ENCODE peak calls at places on chromosomes 16 and 17, in five cellular contexts. One of them, this sample, is unnamed. For H3K4me1, the result is how much of the 10 kb centered on the place peaks cover.

GRCh38 chr16:1533443-1533951 is at the start of gene TMEM204:
- DNase-seq in iPS DF 6.9: no peak
- DNase-seq in mammary epithelial cell: no peak
- DNase-seq in right lobe of liver: no peak
- DNase-seq in colonic mucosa: peak
- DNase-seq in this sample: no peak

GRCh38 chr17:74006366-74006765 is 197.1 kb upstream of the RPL38 start:
- DNase-seq in iPS DF 6.9: no peak
- DNase-seq in colonic mucosa: no peak
- DNase-seq in mammary epithelial cell: no peak
- DNase-seq in right lobe of liver: no peak
- DNase-seq in this sample: no peak

GRCh38 chr16:79707867-79708266 is 107.3 kb upstream of the MAF start:
- DNase-seq in iPS DF 6.9: no peak
- DNase-seq in right lobe of liver: no peak
- DNase-seq in colonic mucosa: peak
- DNase-seq in mammary epithelial cell: peak
- DNase-seq in this sample: no peak

GRCh38 chr16:66226762-66227161 is 139.7 kb upstream of the CDH5 start:
- DNase-seq in right lobe of liver: no peak
- DNase-seq in mammary epithelial cell: no peak
- DNase-seq in colonic mucosa: no peak
- DNase-seq in iPS DF 6.9: no peak
- DNase-seq in this sample: no peak

GRCh38 chr17:70624208-70624607 is 454.9 kb downstream of the KCNJ2 start:
- DNase-seq in mammary epithelial cell: no peak
- DNase-seq in colonic mucosa: no peak
- DNase-seq in right lobe of liver: no peak
- DNase-seq in iPS DF 6.9: no peak
- DNase-seq in this sample: no peak

GRCh38 chr17:59504821-59505220 is 60.6 kb upstream of the DHX40 start:
- DNase-seq in iPS DF 6.9: no peak
- DNase-seq in colonic mucosa: no peak
- DNase-seq in right lobe of liver: no peak
- DNase-seq in mammary epithelial cell: no peak
- DNase-seq in this sample: no peak

GRCh38 chr17:9575381-9576072 is at the start of gene STX8:
- DNase-seq in iPS DF 6.9: peak
- DNase-seq in mammary epithelial cell: peak
- DNase-seq in right lobe of liver: peak
- DNase-seq in colonic mucosa: peak
- DNase-seq in this sample: peak

GRCh38 chr17:61423967-61424649 is 24.5 kb downstream of the TBX2 start:
- DNase-seq in colonic mucosa: no peak
- DNase-seq in iPS DF 6.9: no peak
- DNase-seq in right lobe of liver: no peak
- DNase-seq in mammary epithelial cell: no peak
- DNase-seq in this sample: no peak

GRCh38 chr17:64276961-64277505 is 14.0 kb upstream of the TEX2 start:
- DNase-seq in mammary epithelial cell: no peak
- DNase-seq in right lobe of liver: no peak
- DNase-seq in iPS DF 6.9: no peak
- DNase-seq in colonic mucosa: no peak
- DNase-seq in this sample: no peak

GRCh38 chr17:43905985-43906852 is 1.1 kb downstream of the MPP2 start:
- DNase-seq in mammary epithelial cell: no peak
- DNase-seq in iPS DF 6.9: no peak
- DNase-seq in right lobe of liver: no peak
- DNase-seq in colonic mucosa: peak
- DNase-seq in this sample: peak

GRCh38 chr16:25135239-25135878 is 23.8 kb downstream of the LCMT1 start:
- DNase-seq in colonic mucosa: peak
- DNase-seq in right lobe of liver: no peak
- DNase-seq in iPS DF 6.9: no peak
- DNase-seq in mammary epithelial cell: peak
- DNase-seq in this sample: no peak

GRCh38 chr16:75222271-75222783 is 3.5 kb downstream of the CTRB1 start:
- DNase-seq in iPS DF 6.9: no peak
- DNase-seq in mammary epithelial cell: no peak
- DNase-seq in colonic mucosa: no peak
- DNase-seq in right lobe of liver: no peak
- DNase-seq in this sample: no peak

GRCh38 chr17:40912506-40913220 is 24.8 kb downstream of the KRT23 start:
- DNase-seq in right lobe of liver: no peak
- DNase-seq in colonic mucosa: no peak
- DNase-seq in iPS DF 6.9: no peak
- DNase-seq in mammary epithelial cell: no peak
- DNase-seq in this sample: no peak

GRCh38 chr17:37206299-37206698 is 169.5 kb upstream of the C17orf78 start:
- DNase-seq in right lobe of liver: no peak
- DNase-seq in mammary epithelial cell: no peak
- DNase-seq in colonic mucosa: no peak
- DNase-seq in iPS DF 6.9: no peak
- DNase-seq in this sample: no peak

GRCh38 chr17:37405955-37406634 is 541 bp downstream of the ACACA start:
- DNase-seq in right lobe of liver: no peak
- DNase-seq in mammary epithelial cell: peak
- DNase-seq in iPS DF 6.9: no peak
- DNase-seq in colonic mucosa: no peak
- DNase-seq in this sample: peak

GRCh38 chr17:16463341-16464000 is 28.5 kb downstream of the LRRC75A start:
- DNase-seq in colonic mucosa: peak
- DNase-seq in iPS DF 6.9: no peak
- DNase-seq in mammary epithelial cell: peak
- DNase-seq in right lobe of liver: no peak
- DNase-seq in this sample: no peak

GRCh38 chr17:49913226-49914095 is 55.5 kb upstream of the DLX4 start:
- DNase-seq in iPS DF 6.9: no peak
- DNase-seq in right lobe of liver: no peak
- DNase-seq in mammary epithelial cell: peak
- DNase-seq in colonic mucosa: no peak
- DNase-seq in this sample: no peak

GRCh38 chr17:50062323-50063243 is 6.7 kb downstream of the ITGA3 start:
- DNase-seq in mammary epithelial cell: peak
- DNase-seq in iPS DF 6.9: no peak
- DNase-seq in colonic mucosa: peak
- DNase-seq in right lobe of liver: no peak
- DNase-seq in this sample: no peak

GRCh38 chr17:15157051-15157450 is 108.1 kb downstream of the PMP22 start:
- DNase-seq in iPS DF 6.9: no peak
- DNase-seq in mammary epithelial cell: no peak
- DNase-seq in colonic mucosa: no peak
- DNase-seq in right lobe of liver: no peak
- DNase-seq in this sample: no peak

GRCh38 chr17:55825213-55825612 is 74.4 kb downstream of the PCTP start:
- DNase-seq in iPS DF 6.9: no peak
- DNase-seq in mammary epithelial cell: peak
- DNase-seq in right lobe of liver: no peak
- DNase-seq in colonic mucosa: no peak
- DNase-seq in this sample: no peak

GRCh38 chr16:53865492-53865863 is 161.5 kb downstream of the FTO start:
- DNase-seq in mammary epithelial cell: peak
- DNase-seq in colonic mucosa: no peak
- DNase-seq in iPS DF 6.9: peak
- DNase-seq in right lobe of liver: no peak
- DNase-seq in this sample: peak

GRCh38 chr17:44749076-44750020 is 9.4 kb upstream of the ADAM11 start:
- DNase-seq in mammary epithelial cell: no peak
- DNase-seq in iPS DF 6.9: no peak
- DNase-seq in colonic mucosa: no peak
- DNase-seq in right lobe of liver: no peak
- DNase-seq in this sample: no peak

GRCh38 chr17:8709006-8709405 is 35.6 kb downstream of the CCDC42 start:
- DNase-seq in right lobe of liver: no peak
- DNase-seq in colonic mucosa: no peak
- DNase-seq in iPS DF 6.9: no peak
- DNase-seq in mammary epithelial cell: no peak
- DNase-seq in this sample: no peak

GRCh38 chr16:47888142-47888541 is 267.7 kb downstream of the ABCC12 start:
- DNase-seq in right lobe of liver: no peak
- DNase-seq in iPS DF 6.9: no peak
- DNase-seq in colonic mucosa: no peak
- DNase-seq in mammary epithelial cell: peak
- DNase-seq in this sample: peak

GRCh38 chr17:45440161-45440859 is 7.6 kb upstream of the ARHGAP27 start:
- DNase-seq in right lobe of liver: no peak
- DNase-seq in iPS DF 6.9: no peak
- DNase-seq in colonic mucosa: no peak
- DNase-seq in mammary epithelial cell: no peak
- DNase-seq in this sample: no peak

GRCh38 chr16:69514366-69514765 is 51.4 kb upstream of the NFAT5 start:
- DNase-seq in iPS DF 6.9: no peak
- DNase-seq in right lobe of liver: no peak
- DNase-seq in mammary epithelial cell: peak
- DNase-seq in colonic mucosa: no peak
- DNase-seq in this sample: no peak

GRCh38 chr17:40617678-40618240 is 29.9 kb downstream of the SMARCE1 start:
- DNase-seq in colonic mucosa: peak
- DNase-seq in right lobe of liver: no peak
- DNase-seq in mammary epithelial cell: peak
- DNase-seq in iPS DF 6.9: no peak
- DNase-seq in this sample: peak

GRCh38 chr17:42107597-42108576 is 4.6 kb downstream of the DHX58 start:
- DNase-seq in iPS DF 6.9: peak
- DNase-seq in mammary epithelial cell: peak
- DNase-seq in colonic mucosa: peak
- DNase-seq in right lobe of liver: peak
- DNase-seq in this sample: peak
- H3K4me3 ChIP-seq in iPS DF 6.9: peak
- H3K4me3 ChIP-seq in mammary epithelial cell: no peak
- H3K4me3 ChIP-seq in colonic mucosa: peak
- H3K4me3 ChIP-seq in right lobe of liver: no peak
- H3K4me3 ChIP-seq in this sample: no peak

DNA sequence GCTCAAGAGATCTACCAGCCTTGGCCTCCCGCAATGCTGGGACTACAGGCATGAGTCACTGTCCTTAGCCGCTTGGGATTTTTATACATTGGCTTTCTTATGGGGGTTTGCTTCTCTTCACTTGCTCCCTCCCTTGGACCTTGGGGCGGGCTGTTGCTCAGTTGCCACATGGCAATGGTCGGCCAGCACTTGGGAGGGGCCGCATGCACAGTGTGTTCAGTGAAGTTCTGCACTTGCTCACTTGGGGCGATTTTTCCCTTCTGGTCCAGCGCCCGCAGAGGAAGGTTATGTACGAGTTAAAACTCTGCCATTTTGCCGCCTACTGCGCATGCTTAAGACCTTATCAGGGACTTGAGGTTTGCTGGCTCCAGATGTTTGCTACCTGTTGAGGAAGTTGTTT is 1367.6 kb upstream of the CDH8 start:
- DNase-seq in right lobe of liver: no peak
- DNase-seq in colonic mucosa: no peak
- DNase-seq in iPS DF 6.9: no peak
- DNase-seq in mammary epithelial cell: no peak
- DNase-seq in this sample: no peak
- H3K4me1 ChIP-seq in right lobe of liver: under half
- H3K4me1 ChIP-seq in colonic mucosa: under half
- H3K4me1 ChIP-seq in iPS DF 6.9: under half
- H3K4me1 ChIP-seq in mammary epithelial cell: under half
- H3K4me1 ChIP-seq in this sample: under half

DNA sequence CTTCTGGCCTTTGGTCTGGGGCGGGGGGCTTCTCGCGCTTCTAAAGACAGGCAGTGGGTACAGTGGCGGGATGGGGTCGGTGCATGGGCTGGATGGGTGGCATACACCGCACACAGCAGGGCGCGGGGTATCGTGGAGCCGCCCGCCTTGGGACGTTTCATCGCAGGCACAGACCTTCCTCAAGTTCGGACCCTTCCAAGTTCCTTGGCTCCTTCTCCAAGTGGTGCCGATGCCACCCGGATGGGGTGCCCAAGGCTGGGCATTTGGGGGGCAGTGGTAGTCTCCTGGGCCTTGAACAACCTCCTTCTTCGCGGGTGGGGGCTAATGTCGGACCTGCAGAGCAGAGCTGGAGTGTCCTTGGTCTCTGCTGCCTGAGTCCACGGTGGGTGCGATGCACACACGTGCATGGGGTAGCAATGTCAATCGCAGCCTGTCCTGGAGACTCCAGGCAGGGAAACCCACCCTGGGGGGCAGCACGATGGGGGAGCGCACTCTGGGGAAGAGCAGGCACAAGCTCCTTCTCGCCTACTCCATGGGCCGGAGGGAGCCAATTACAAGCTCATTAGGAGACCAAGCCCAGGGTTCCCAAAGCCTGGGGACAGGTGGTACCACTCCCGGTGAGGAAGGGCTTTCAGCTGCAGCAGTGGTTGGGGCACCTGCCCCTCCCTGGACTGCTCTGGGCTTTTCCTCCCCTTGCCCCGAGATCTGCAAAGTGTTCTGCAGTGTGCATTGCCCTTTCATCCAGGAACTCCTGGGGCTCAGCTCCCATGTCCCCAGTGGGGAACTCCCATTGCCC is 721 bp upstream of the MTSS2 start:
- DNase-seq in right lobe of liver: no peak
- DNase-seq in mammary epithelial cell: no peak
- DNase-seq in colonic mucosa: no peak
- DNase-seq in iPS DF 6.9: no peak
- DNase-seq in this sample: no peak
- H3K4me3 ChIP-seq in right lobe of liver: peak
- H3K4me3 ChIP-seq in mammary epithelial cell: no peak
- H3K4me3 ChIP-seq in colonic mucosa: peak
- H3K4me3 ChIP-seq in iPS DF 6.9: peak
- H3K4me3 ChIP-seq in this sample: peak

GRCh38 chr16:89365044-89365467 is 125.3 kb downstream of the ANKRD11 start:
- DNase-seq in colonic mucosa: no peak
- DNase-seq in iPS DF 6.9: no peak
- DNase-seq in mammary epithelial cell: peak
- DNase-seq in right lobe of liver: no peak
- DNase-seq in this sample: no peak
- H3K4me1 ChIP-seq in colonic mucosa: under half
- H3K4me1 ChIP-seq in iPS DF 6.9: under half
- H3K4me1 ChIP-seq in mammary epithelial cell: half or more
- H3K4me1 ChIP-seq in right lobe of liver: under half
- H3K4me1 ChIP-seq in this sample: under half

GRCh38 chr16:11621920-11622651 is 35.4 kb upstream of the LITAF start:
- DNase-seq in mammary epithelial cell: no peak
- DNase-seq in iPS DF 6.9: no peak
- DNase-seq in colonic mucosa: no peak
- DNase-seq in right lobe of liver: no peak
- DNase-seq in this sample: no peak
- H3K4me3 ChIP-seq in mammary epithelial cell: no peak
- H3K4me3 ChIP-seq in iPS DF 6.9: no peak
- H3K4me3 ChIP-seq in colonic mucosa: no peak
- H3K4me3 ChIP-seq in right lobe of liver: no peak
- H3K4me3 ChIP-seq in this sample: no peak

GRCh38 chr16:88864099-88864498 is 2.4 kb downstream of the PABPN1L start:
- DNase-seq in iPS DF 6.9: no peak
- DNase-seq in right lobe of liver: no peak
- DNase-seq in mammary epithelial cell: no peak
- DNase-seq in colonic mucosa: no peak
- DNase-seq in this sample: no peak

GRCh38 chr16:88864521-88864920 is 1.9 kb downstream of the PABPN1L start:
- DNase-seq in mammary epithelial cell: no peak
- DNase-seq in colonic mucosa: no peak
- DNase-seq in right lobe of liver: no peak
- DNase-seq in iPS DF 6.9: no peak
- DNase-seq in this sample: no peak

GRCh38 chr16:88862968-88863367 is 3.5 kb downstream of the PABPN1L start:
- DNase-seq in iPS DF 6.9: no peak
- DNase-seq in right lobe of liver: no peak
- DNase-seq in mammary epithelial cell: no peak
- DNase-seq in colonic mucosa: no peak
- DNase-seq in this sample: no peak

GRCh38 chr16:88865310-88865709 is 1.1 kb downstream of the PABPN1L start:
- DNase-seq in iPS DF 6.9: no peak
- DNase-seq in mammary epithelial cell: no peak
- DNase-seq in right lobe of liver: no peak
- DNase-seq in colonic mucosa: no peak
- DNase-seq in this sample: no peak

GRCh38 chr16:88863426-88863825 is 3.0 kb downstream of the PABPN1L start:
- DNase-seq in colonic mucosa: no peak
- DNase-seq in right lobe of liver: no peak
- DNase-seq in mammary epithelial cell: no peak
- DNase-seq in iPS DF 6.9: no peak
- DNase-seq in this sample: no peak
- H3K4me1 ChIP-seq in colonic mucosa: under half
- H3K4me1 ChIP-seq in right lobe of liver: under half
- H3K4me1 ChIP-seq in mammary epithelial cell: under half
- H3K4me1 ChIP-seq in iPS DF 6.9: under half
- H3K4me1 ChIP-seq in this sample: under half

This sample was measured in HAP-1.